ENCODE peak calls at places on chromosomes 16 and 17, in six cellular contexts. Y is HCT116, A is GM12878, F is K562, M is SK-N-SH, J is HepG2. C is an unnamed sample.
A peak's percentile ranks its signal among the peaks of the same experiment; 100 is the strongest.

GRCh38 chr16:8696880-8697279 is 22.5 kb downstream of the ABAT start:
- DNase-seq in A (no peak), Y (no peak), F (no peak), M (no peak), J (no peak), C (no peak)

GRCh38 chr16:67029249-67030096 is 524 bp downstream of the CBFB start:
- DNase-seq in M (peak; percentile 75), J (no peak), A (no peak), F (peak; percentile 66), Y (no peak), C (no peak)

GRCh38 chr16:50251375-50252081 is 14.8 kb upstream of the ADCY7 start:
- DNase-seq in J (no peak), Y (no peak), F (no peak), M (no peak), A (no peak), C (no peak)

GRCh38 chr17:64356304-64356686 is 34.4 kb downstream of the PECAM1 start:
- DNase-seq in J (no peak), M (no peak), Y (no peak), F (no peak), A (no peak), C (no peak)

GRCh38 chr16:85753559-85753958 is 2.7 kb upstream of the C16orf74 start:
- DNase-seq in M (no peak), Y (no peak), F (no peak), J (no peak), A (no peak), C (no peak)

GRCh38 chr17:64343833-64344637 is 46.6 kb downstream of the PECAM1 start:
- DNase-seq in F (no peak), A (no peak), Y (no peak), J (peak; percentile 74), M (no peak), C (no peak)

GRCh38 chr17:64115871-64116534 is 13.9 kb downstream of the ERN1 start:
- DNase-seq in Y (no peak), M (no peak), F (no peak), J (no peak), A (no peak), C (no peak)

GRCh38 chr16:26645629-26646028 is 421.1 kb upstream of the C16orf82 start:
- DNase-seq in F (peak; percentile 39), Y (no peak), M (peak; percentile 9), A (no peak), J (no peak), C (no peak)

GRCh38 chr16:82730901-82731300 is 104.1 kb downstream of the CDH13 start:
- DNase-seq in F (no peak), Y (no peak), J (no peak), M (no peak), A (no peak), C (no peak)

GRCh38 chr16:31134091-31134571 is 1.4 kb downstream of the PRSS8 start:
- DNase-seq in M (no peak), F (no peak), A (no peak), J (no peak), Y (no peak), C (no peak)

GRCh38 chr16:8862309-8863130 is 6.3 kb downstream of the CARHSP1 start:
- DNase-seq in J (no peak), Y (no peak), A (no peak), M (no peak), F (no peak), C (no peak)

GRCh38 chr16:85314633-85315032 is 202.4 kb upstream of the CIBAR2 start:
- DNase-seq in J (no peak), Y (no peak), M (no peak), F (no peak), A (no peak), C (no peak)

GRCh38 chr16:23320695-23321094 is 18.6 kb downstream of the SCNN1B start:
- DNase-seq in J (no peak), Y (no peak), F (no peak), M (no peak), A (no peak), C (no peak)

GRCh38 chr17:304461-304860 is 48.1 kb downstream of the RPH3AL start:
- DNase-seq in J (no peak), M (no peak), A (no peak), Y (no peak), F (no peak), C (no peak)

DNA sequence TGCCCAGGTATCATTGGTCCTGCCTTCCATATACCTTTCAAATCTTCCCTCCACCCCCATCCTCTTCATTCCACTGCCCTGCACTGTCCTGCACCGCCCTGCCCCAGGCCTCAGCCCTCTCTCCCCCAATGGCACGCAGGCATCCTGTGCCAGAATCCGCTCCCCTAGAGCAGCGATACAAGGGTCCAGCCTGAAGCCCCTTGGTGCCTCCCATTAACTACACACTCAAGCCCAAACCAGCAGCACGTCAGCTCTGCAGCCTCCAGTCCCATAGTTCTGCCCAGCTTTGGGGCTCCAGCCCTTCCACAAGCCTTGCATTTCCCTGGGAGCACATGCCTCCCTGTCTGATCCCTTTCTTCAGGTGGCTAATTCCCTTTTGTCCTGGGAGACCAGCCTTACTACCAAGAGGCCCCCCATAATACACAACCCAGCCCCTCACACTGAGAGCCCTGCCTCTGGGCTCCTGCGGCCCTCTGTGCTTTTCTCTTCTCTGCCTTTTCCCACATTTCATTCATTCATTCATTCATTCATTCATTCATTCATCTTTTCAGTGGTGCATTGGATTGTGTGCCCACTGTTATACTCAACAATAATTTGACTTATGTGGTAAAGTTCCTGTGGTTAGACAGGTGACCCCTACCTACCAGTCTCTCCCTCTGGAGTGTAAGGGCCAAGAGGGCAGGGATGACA is 26.8 kb upstream of the DLX3 start:
- DNase-seq in Y (no peak), J (no peak), M (no peak), F (no peak), A (no peak), C (no peak)
- H3K27ac ChIP-seq in Y (no peak overlapping the region), J (no peak overlapping the region), M (no peak overlapping the region), F (no peak overlapping the region), A (no peak overlapping the region), C (no peak overlapping the region)

GRCh38 chr16:22267764-22268163 is 29.4 kb upstream of the POLR3E start:
- DNase-seq in J (no peak), F (no peak), A (no peak), Y (no peak), M (no peak), C (no peak)

GRCh38 chr16:22265351-22265750 is 31.9 kb upstream of the POLR3E start:
- DNase-seq in M (peak; percentile 52), Y (no peak), J (no peak), A (no peak), F (no peak), C (no peak)

GRCh38 chr16:22262460-22262859 is 34.7 kb upstream of the POLR3E start:
- DNase-seq in J (no peak), Y (no peak), A (no peak), F (no peak), M (no peak), C (no peak)

GRCh38 chr16:22266546-22266945 is 30.7 kb upstream of the POLR3E start:
- DNase-seq in F (no peak), Y (no peak), A (no peak), M (no peak), J (no peak), C (no peak)

GRCh38 chr16:22264786-22265185 is 32.4 kb upstream of the POLR3E start:
- DNase-seq in M (peak; percentile 88), Y (no peak), A (no peak), J (no peak), F (no peak), C (no peak)
- TF ChIP-seq SIN3A in M (no peak), Y (no peak), A (no peak), J (no peak), F (no peak), C (no peak)

GRCh38 chr17:75721463-75722011 is 278 bp downstream of the ITGB4 start:
- DNase-seq in Y (no peak), F (no peak), J (no peak), M (peak; percentile 89), A (no peak), C (no peak)

GRCh38 chr17:75722542-75723095 is 1.4 kb downstream of the ITGB4 start:
- DNase-seq in A (no peak), F (no peak), M (peak; percentile 41), Y (no peak), J (no peak), C (no peak)

GRCh38 chr17:75719732-75720131 is 1.5 kb upstream of the ITGB4 start:
- DNase-seq in F (no peak), Y (no peak), J (no peak), M (no peak), A (no peak), C (no peak)

GRCh38 chr17:75722076-75722475 is 817 bp downstream of the ITGB4 start:
- DNase-seq in A (no peak), Y (no peak), J (no peak), F (no peak), M (peak; percentile 43), C (no peak)

GRCh38 chr17:75720656-75721462 is at the start of gene ITGB4:
- DNase-seq in F (peak; percentile 94), M (peak; percentile 88), A (no peak), Y (peak; percentile 72), J (peak; percentile 39), C (no peak)
- TF ChIP-seq REST in F (no peak), M (no peak), A (no peak), Y (no peak), J (no peak), C (no peak)

DNA sequence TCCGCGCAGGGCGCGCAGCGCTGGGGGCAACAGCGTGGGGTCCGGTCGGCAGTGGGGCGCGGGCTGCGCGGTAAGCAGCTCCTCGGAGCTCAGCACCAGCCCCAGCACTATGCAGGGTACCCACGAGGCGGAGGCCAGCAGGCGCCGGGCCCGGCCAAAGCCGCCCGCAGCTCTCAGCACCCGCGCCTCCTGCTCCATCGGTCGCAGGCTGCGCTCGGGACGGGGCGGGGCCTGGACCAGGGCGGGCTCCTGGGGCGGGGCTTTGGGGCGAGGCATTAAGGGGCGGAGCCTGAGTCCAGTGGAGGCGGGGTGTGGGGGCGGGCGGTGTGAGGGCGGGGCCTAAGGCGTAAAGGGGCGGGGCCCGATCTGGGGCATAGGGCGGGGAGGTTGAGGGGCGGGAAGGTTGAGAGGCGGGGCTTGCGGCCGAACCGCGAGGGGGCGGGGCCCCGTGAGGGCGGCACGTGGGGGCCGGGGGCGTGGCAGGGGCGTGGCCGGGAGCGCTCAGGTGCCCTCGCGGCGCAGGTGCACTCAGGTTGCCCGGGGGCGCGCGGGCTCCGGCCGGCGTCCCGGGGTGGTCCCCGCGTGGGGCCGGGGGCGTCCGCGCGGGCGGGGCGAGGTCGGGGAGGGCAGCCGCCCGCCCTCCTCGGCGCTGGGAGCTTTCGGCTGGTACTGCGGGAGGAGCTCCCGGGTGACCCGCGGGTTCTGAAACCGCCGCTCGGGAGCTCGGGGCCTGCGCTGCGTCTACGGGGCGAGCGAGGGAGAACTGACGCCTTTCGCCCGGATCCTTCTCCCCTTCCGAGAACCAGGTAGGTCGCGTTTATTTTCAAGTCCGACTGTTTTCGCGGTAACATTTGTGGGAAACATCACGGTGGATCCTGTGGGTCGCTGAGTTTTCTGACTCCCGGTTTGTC is 1.4 kb upstream of the SLC22A31 start:
- DNase-seq in Y (peak; percentile 84), J (peak; percentile 78), F (peak; percentile 99), A (no peak), M (peak; percentile 98), C (no peak)
- H3K27ac ChIP-seq in Y (peak overlapping the region; percentile 60), J (peak overlapping the region; percentile 82), F (no peak overlapping the region), A (no peak overlapping the region), M (no peak overlapping the region), C (no peak overlapping the region)

C was measured in Panc1.